ENCODE peak calls at places on chromosome 17, in nine cellular contexts. One of them, this sample, is unnamed.

GRCh38 chr17:82402865-82403264 is 15.3 kb upstream of the HEXD start:
- DNase-seq in epithelial cell of esophagus: no peak
- DNase-seq in AG04450: no peak
- DNase-seq in lower lobe of right lung: no peak
- DNase-seq in left lung: no peak
- DNase-seq in pancreas: no peak
- DNase-seq in cardiac muscle cell: no peak
- DNase-seq in body of pancreas: no peak
- DNase-seq in BJ: no peak
- DNase-seq in this sample: no peak

GRCh38 chr17:55814377-55814776 is 63.5 kb downstream of the PCTP start:
- DNase-seq in epithelial cell of esophagus: no peak
- DNase-seq in AG04450: no peak
- DNase-seq in lower lobe of right lung: no peak
- DNase-seq in left lung: no peak
- DNase-seq in pancreas: peak
- DNase-seq in cardiac muscle cell: no peak
- DNase-seq in body of pancreas: peak
- DNase-seq in BJ: no peak
- DNase-seq in this sample: no peak

GRCh38 chr17:52235416-52235960 is 77.0 kb upstream of the CA10 start:
- DNase-seq in epithelial cell of esophagus: peak
- DNase-seq in AG04450: no peak
- DNase-seq in lower lobe of right lung: no peak
- DNase-seq in left lung: no peak
- DNase-seq in pancreas: no peak
- DNase-seq in cardiac muscle cell: no peak
- DNase-seq in body of pancreas: no peak
- DNase-seq in BJ: no peak
- DNase-seq in this sample: no peak

GRCh38 chr17:57597531-57598453 is 147.3 kb downstream of the CCDC182 start:
- DNase-seq in epithelial cell of esophagus: peak
- DNase-seq in AG04450: no peak
- DNase-seq in lower lobe of right lung: peak
- DNase-seq in left lung: no peak
- DNase-seq in pancreas: peak
- DNase-seq in cardiac muscle cell: peak
- DNase-seq in body of pancreas: peak
- DNase-seq in BJ: peak
- DNase-seq in this sample: peak

GRCh38 chr17:51797150-51797549 is 361.4 kb downstream of the CA10 start:
- DNase-seq in epithelial cell of esophagus: no peak
- DNase-seq in AG04450: no peak
- DNase-seq in lower lobe of right lung: no peak
- DNase-seq in left lung: no peak
- DNase-seq in pancreas: no peak
- DNase-seq in cardiac muscle cell: no peak
- DNase-seq in body of pancreas: no peak
- DNase-seq in BJ: no peak
- DNase-seq in this sample: no peak

GRCh38 chr17:82216301-82217119 is 3.9 kb upstream of the CCDC57 start:
- DNase-seq in epithelial cell of esophagus: peak
- DNase-seq in AG04450: no peak
- DNase-seq in lower lobe of right lung: peak
- DNase-seq in left lung: peak
- DNase-seq in pancreas: peak
- DNase-seq in cardiac muscle cell: peak
- DNase-seq in body of pancreas: peak
- DNase-seq in BJ: no peak
- DNase-seq in this sample: peak

GRCh38 chr17:36726199-36726598 is 124.8 kb downstream of the MRM1 start:
- DNase-seq in epithelial cell of esophagus: no peak
- DNase-seq in AG04450: no peak
- DNase-seq in lower lobe of right lung: no peak
- DNase-seq in left lung: no peak
- DNase-seq in pancreas: no peak
- DNase-seq in cardiac muscle cell: no peak
- DNase-seq in body of pancreas: no peak
- DNase-seq in BJ: no peak
- DNase-seq in this sample: no peak

GRCh38 chr17:77946900-77947643 is 11.4 kb upstream of the TNRC6C start:
- DNase-seq in epithelial cell of esophagus: no peak
- DNase-seq in AG04450: no peak
- DNase-seq in lower lobe of right lung: no peak
- DNase-seq in left lung: no peak
- DNase-seq in pancreas: no peak
- DNase-seq in cardiac muscle cell: no peak
- DNase-seq in body of pancreas: no peak
- DNase-seq in BJ: no peak
- DNase-seq in this sample: no peak

DNA sequence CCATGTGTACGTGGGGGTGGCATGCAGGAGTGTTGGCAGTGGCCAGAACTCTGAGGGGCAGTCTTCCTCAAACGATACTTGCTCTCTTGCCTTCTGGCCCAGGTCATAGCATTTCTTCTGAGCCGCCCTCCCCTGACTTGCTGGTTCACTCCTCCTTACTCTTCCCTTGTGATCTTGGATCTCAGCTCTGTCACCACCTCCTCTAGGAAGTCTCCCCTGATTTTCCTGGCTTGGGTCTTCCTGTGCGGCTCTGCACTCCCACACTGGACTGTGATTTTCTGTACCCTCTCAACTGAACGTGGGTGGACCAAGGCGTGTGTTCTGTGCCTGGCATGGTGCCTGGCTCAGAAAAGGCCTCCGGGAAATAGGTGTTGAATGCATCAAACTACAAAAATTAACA is 2.9 kb downstream of the EPN3 start:
- DNase-seq in epithelial cell of esophagus: no peak
- DNase-seq in AG04450: no peak
- DNase-seq in lower lobe of right lung: no peak
- DNase-seq in left lung: no peak
- DNase-seq in pancreas: no peak
- DNase-seq in cardiac muscle cell: no peak
- DNase-seq in body of pancreas: no peak
- DNase-seq in BJ: no peak
- DNase-seq in this sample: no peak
- H3K4me3 ChIP-seq in epithelial cell of esophagus: peak
- H3K4me3 ChIP-seq in AG04450: no peak
- H3K4me3 ChIP-seq in lower lobe of right lung: no peak
- H3K4me3 ChIP-seq in left lung: no peak
- H3K4me3 ChIP-seq in pancreas: no peak
- H3K4me3 ChIP-seq in cardiac muscle cell: no peak
- H3K4me3 ChIP-seq in body of pancreas: no peak
- H3K4me3 ChIP-seq in BJ: no peak
- H3K4me3 ChIP-seq in this sample: no peak

GRCh38 chr17:79597040-79597439 is 13.8 kb downstream of the RBFOX3 start:
- DNase-seq in epithelial cell of esophagus: no peak
- DNase-seq in AG04450: no peak
- DNase-seq in lower lobe of right lung: no peak
- DNase-seq in left lung: no peak
- DNase-seq in pancreas: no peak
- DNase-seq in cardiac muscle cell: no peak
- DNase-seq in body of pancreas: no peak
- DNase-seq in BJ: no peak
- DNase-seq in this sample: no peak

GRCh38 chr17:79595956-79596355 is 14.9 kb downstream of the RBFOX3 start:
- DNase-seq in epithelial cell of esophagus: no peak
- DNase-seq in AG04450: no peak
- DNase-seq in lower lobe of right lung: no peak
- DNase-seq in left lung: no peak
- DNase-seq in pancreas: no peak
- DNase-seq in cardiac muscle cell: no peak
- DNase-seq in body of pancreas: no peak
- DNase-seq in BJ: no peak
- DNase-seq in this sample: no peak

GRCh38 chr17:79595471-79595870 is 15.4 kb downstream of the RBFOX3 start:
- DNase-seq in epithelial cell of esophagus: no peak
- DNase-seq in AG04450: no peak
- DNase-seq in lower lobe of right lung: no peak
- DNase-seq in left lung: no peak
- DNase-seq in pancreas: no peak
- DNase-seq in cardiac muscle cell: no peak
- DNase-seq in body of pancreas: no peak
- DNase-seq in BJ: no peak
- DNase-seq in this sample: no peak

GRCh38 chr17:79600071-79600470 is 10.8 kb downstream of the RBFOX3 start:
- DNase-seq in epithelial cell of esophagus: no peak
- DNase-seq in AG04450: no peak
- DNase-seq in lower lobe of right lung: no peak
- DNase-seq in left lung: no peak
- DNase-seq in pancreas: no peak
- DNase-seq in cardiac muscle cell: no peak
- DNase-seq in body of pancreas: no peak
- DNase-seq in BJ: no peak
- DNase-seq in this sample: no peak

DNA sequence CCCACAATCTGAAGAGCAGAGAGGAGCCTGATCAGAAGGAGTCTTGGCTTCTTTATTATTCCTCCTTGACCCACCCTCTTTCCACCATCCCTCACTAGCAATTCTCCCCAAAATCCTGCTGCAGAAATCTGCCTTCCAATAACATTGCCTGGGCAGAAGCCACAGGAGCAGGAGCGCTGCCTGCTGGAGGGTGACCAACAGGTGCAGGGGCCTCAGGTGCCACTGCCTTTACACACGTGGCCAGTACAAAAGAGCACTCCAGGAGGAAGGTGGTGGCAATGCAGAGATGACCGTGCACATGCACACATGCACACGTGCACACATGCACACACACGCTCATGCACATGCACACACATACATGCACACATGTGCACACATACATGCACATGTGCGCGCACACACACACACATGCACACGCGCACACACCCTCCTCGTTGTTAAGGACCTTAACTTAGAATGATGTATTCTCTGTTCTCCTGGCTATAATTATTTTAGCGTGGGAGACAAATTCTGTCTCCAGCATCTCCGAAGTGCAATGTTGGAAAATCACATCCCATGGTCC is 12.8 kb downstream of the RBFOX3 start:
- DNase-seq in epithelial cell of esophagus: no peak
- DNase-seq in AG04450: no peak
- DNase-seq in lower lobe of right lung: no peak
- DNase-seq in left lung: no peak
- DNase-seq in pancreas: no peak
- DNase-seq in cardiac muscle cell: no peak
- DNase-seq in body of pancreas: no peak
- DNase-seq in BJ: no peak
- DNase-seq in this sample: no peak
- TF ChIP-seq CTCF in epithelial cell of esophagus: no peak
- TF ChIP-seq CTCF in AG04450: no peak
- TF ChIP-seq CTCF in lower lobe of right lung: no peak
- TF ChIP-seq CTCF in left lung: no peak
- TF ChIP-seq CTCF in pancreas: no peak
- TF ChIP-seq CTCF in cardiac muscle cell: no peak
- TF ChIP-seq CTCF in body of pancreas: no peak
- TF ChIP-seq CTCF in BJ: no peak
- TF ChIP-seq CTCF in this sample: no peak

GRCh38 chr17:65052585-65052984 is 4.0 kb downstream of the GNA13 start:
- DNase-seq in epithelial cell of esophagus: no peak
- DNase-seq in AG04450: no peak
- DNase-seq in lower lobe of right lung: no peak
- DNase-seq in left lung: no peak
- DNase-seq in pancreas: no peak
- DNase-seq in cardiac muscle cell: no peak
- DNase-seq in body of pancreas: no peak
- DNase-seq in BJ: no peak
- DNase-seq in this sample: no peak

GRCh38 chr17:65054602-65055001 is 1.9 kb downstream of the GNA13 start:
- DNase-seq in epithelial cell of esophagus: peak
- DNase-seq in AG04450: no peak
- DNase-seq in lower lobe of right lung: no peak
- DNase-seq in left lung: no peak
- DNase-seq in pancreas: no peak
- DNase-seq in cardiac muscle cell: no peak
- DNase-seq in body of pancreas: no peak
- DNase-seq in BJ: no peak
- DNase-seq in this sample: no peak

GRCh38 chr17:65053354-65053881 is 3.1 kb downstream of the GNA13 start:
- DNase-seq in epithelial cell of esophagus: no peak
- DNase-seq in AG04450: no peak
- DNase-seq in lower lobe of right lung: no peak
- DNase-seq in left lung: no peak
- DNase-seq in pancreas: no peak
- DNase-seq in cardiac muscle cell: no peak
- DNase-seq in body of pancreas: no peak
- DNase-seq in BJ: no peak
- DNase-seq in this sample: no peak

GRCh38 chr17:65050438-65050837 is 6.1 kb downstream of the GNA13 start:
- DNase-seq in epithelial cell of esophagus: no peak
- DNase-seq in AG04450: no peak
- DNase-seq in lower lobe of right lung: no peak
- DNase-seq in left lung: no peak
- DNase-seq in pancreas: no peak
- DNase-seq in cardiac muscle cell: no peak
- DNase-seq in body of pancreas: no peak
- DNase-seq in BJ: no peak
- DNase-seq in this sample: no peak

DNA sequence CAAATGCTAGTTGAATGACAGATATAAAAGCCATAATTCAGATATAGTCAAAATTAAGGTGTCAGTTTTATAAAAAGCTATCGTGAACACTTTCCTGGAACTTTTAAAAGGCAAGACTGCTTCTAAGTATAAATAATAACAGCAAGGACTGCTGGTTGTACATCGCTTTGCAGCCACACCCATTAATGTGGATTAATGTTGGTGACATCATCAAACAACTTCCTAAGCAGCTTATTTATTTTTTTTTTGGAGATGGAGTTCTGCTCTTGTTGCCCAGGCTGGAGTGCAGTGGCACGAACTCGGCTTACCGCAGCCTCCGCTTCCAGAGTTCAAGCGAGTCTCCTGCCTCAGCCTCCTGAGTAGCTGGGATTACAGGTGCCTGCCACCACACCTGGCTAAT is 4.6 kb downstream of the GNA13 start:
- DNase-seq in epithelial cell of esophagus: no peak
- DNase-seq in AG04450: no peak
- DNase-seq in lower lobe of right lung: no peak
- DNase-seq in left lung: no peak
- DNase-seq in pancreas: no peak
- DNase-seq in cardiac muscle cell: no peak
- DNase-seq in body of pancreas: no peak
- DNase-seq in BJ: no peak
- DNase-seq in this sample: no peak
- H3K4me3 ChIP-seq in epithelial cell of esophagus: no peak
- H3K4me3 ChIP-seq in AG04450: no peak
- H3K4me3 ChIP-seq in lower lobe of right lung: no peak
- H3K4me3 ChIP-seq in left lung: no peak
- H3K4me3 ChIP-seq in pancreas: no peak
- H3K4me3 ChIP-seq in cardiac muscle cell: no peak
- H3K4me3 ChIP-seq in body of pancreas: no peak
- H3K4me3 ChIP-seq in BJ: no peak
- H3K4me3 ChIP-seq in this sample: no peak

DNA sequence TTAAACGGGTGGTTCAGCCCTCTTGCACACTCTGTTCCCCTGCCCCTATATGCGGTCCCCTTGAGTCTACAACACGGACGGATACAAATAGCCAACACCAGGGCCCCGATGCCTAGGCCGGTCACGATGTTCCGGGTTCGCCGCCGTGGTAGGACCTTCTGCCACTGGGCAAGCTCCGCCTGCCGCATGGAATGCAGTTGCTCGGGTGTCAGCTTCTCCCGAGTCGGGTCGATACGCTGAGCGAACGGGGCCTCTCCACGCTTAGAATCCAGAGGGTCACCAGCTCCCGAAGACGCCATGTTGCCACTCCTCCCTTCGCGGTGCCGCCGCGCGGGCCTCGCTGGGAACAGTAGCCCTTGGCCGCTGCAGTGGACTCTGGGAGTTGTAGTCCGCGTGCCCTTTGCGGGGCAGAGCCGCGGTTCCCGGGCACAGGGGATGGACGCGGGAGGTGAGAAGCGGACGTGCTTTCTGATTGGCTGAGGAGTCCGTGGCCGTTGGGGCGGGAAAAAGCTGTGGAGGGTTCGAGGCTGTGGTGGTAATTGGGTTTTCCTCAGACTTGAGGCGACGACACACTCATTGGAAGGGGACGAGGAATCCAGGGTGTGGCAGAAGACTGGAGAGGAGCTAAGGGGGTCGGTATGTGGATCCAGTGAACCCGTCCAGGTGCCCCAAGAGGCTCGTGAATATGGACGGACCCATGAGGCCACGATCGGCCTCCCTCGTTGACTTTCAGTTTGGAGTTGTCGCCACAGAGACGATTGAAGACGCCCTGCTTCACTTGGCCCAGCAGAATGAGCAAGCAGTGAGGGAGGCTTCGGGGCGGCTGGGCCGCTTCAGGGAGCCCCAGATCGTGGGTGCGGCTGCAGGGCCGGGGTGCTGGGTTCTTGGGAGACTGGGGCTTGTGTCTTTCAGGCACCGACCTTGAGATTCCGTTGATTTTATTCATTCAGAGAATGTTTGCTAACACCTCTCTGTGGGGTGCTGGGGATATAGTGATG is at the start of the genes CNTD1 and COA3:
- DNase-seq in epithelial cell of esophagus: peak
- DNase-seq in AG04450: peak
- DNase-seq in lower lobe of right lung: peak
- DNase-seq in left lung: peak
- DNase-seq in pancreas: peak
- DNase-seq in cardiac muscle cell: peak
- DNase-seq in body of pancreas: peak
- DNase-seq in BJ: peak
- DNase-seq in this sample: peak
- TF ChIP-seq CTCF in epithelial cell of esophagus: no peak
- TF ChIP-seq CTCF in AG04450: no peak
- TF ChIP-seq CTCF in lower lobe of right lung: no peak
- TF ChIP-seq CTCF in left lung: no peak
- TF ChIP-seq CTCF in pancreas: no peak
- TF ChIP-seq CTCF in cardiac muscle cell: no peak
- TF ChIP-seq CTCF in body of pancreas: no peak
- TF ChIP-seq CTCF in BJ: peak
- TF ChIP-seq CTCF in this sample: no peak